ENCODE peak calls at places on chromosome 12, in ten cellular contexts. Y is K562; N is right atrium auricular region; W is iPS DF 6.9; D is stomach; X is esophagus muscularis mucosa; A is endodermal cell; H is cardiac muscle cell; S is pancreas; J is CD8-positive, alpha-beta T cell. U is an unnamed sample.

GRCh38 chr12:13463189-13463588 is 266.7 kb downstream of the EMP1 start:
- DNase-seq in D (no peak), S (no peak), A (no peak), N (no peak), W (no peak), Y (no peak), X (no peak), H (no peak), J (no peak), U (no peak)

GRCh38 chr12:38516418-38516817 is 199.8 kb downstream of the ALG10B start:
- DNase-seq in H (no peak), J (no peak), D (no peak), X (no peak), A (no peak), N (no peak), W (no peak), Y (no peak), S (no peak), U (no peak)

GRCh38 chr12:55704824-55705780 is 2.6 kb downstream of the ITGA7 start:
- DNase-seq in H (no peak), X (no peak), D (no peak), W (no peak), J (no peak), A (no peak), S (no peak), N (no peak), Y (no peak), U (no peak)

GRCh38 chr12:111826316-111826715 is 15.7 kb upstream of the MAPKAPK5 start:
- DNase-seq in A (no peak), X (no peak), N (no peak), J (no peak), Y (no peak), H (no peak), D (no peak), W (no peak), S (no peak), U (no peak)

GRCh38 chr12:66321433-66321832 is 19.1 kb downstream of the HELB start:
- DNase-seq in A (no peak), N (no peak), D (no peak), Y (no peak), S (no peak), W (no peak), J (no peak), H (no peak), X (no peak), U (no peak)

GRCh38 chr12:31804185-31804504 is 75.3 kb upstream of the AMN1 start:
- DNase-seq in S (no peak), X (no peak), D (no peak), J (no peak), N (no peak), Y (no peak), H (no peak), A (no peak), W (no peak), U (no peak)

GRCh38 chr12:99352269-99352668 is 295.3 kb upstream of the GARIN6 start:
- DNase-seq in X (no peak), S (no peak), D (no peak), A (no peak), Y (no peak), J (no peak), N (no peak), W (no peak), H (no peak), U (no peak)

GRCh38 chr12:75754141-75754540 is 242.7 kb upstream of the KRR1 start:
- DNase-seq in A (no peak), Y (no peak), N (no peak), S (no peak), J (no peak), D (no peak), X (no peak), H (no peak), W (no peak), U (no peak)

GRCh38 chr12:3164454-3165310 is 87.5 kb downstream of the TSPAN9 start:
- DNase-seq in X (no peak), S (no peak), J (no peak), D (no peak), N (no peak), Y (no peak), W (no peak), A (no peak), H (peak; percentile 52), U (no peak)

GRCh38 chr12:91922139-91922538 is 223.5 kb downstream of the BTG1 start:
- DNase-seq in A (no peak), N (no peak), H (no peak), Y (no peak), S (no peak), W (no peak), D (no peak), J (no peak), X (no peak), U (no peak)

GRCh38 chr12:3222306-3222705 is 145.1 kb downstream of the TSPAN9 start:
- DNase-seq in W (no peak), A (no peak), J (no peak), N (no peak), Y (no peak), S (no peak), D (no peak), H (no peak), X (no peak), U (no peak)

GRCh38 chr12:31989987-31990386 is 30.8 kb downstream of the RESF1 start:
- DNase-seq in S (no peak), N (no peak), X (no peak), H (no peak), W (no peak), D (no peak), J (no peak), Y (no peak), A (peak; percentile 24), U (no peak)

GRCh38 chr12:102957339-102958050 is at the start of gene ASCL1:
- DNase-seq in Y (no peak), W (no peak), N (no peak), S (no peak), D (no peak), A (peak; percentile 83), X (no peak), J (no peak), H (peak; percentile 32), U (no peak)
- H3K27me3 ChIP-seq in Y (peaks cover 21% of the 10 kb centered on the region), W (peaks cover 84% of the 10 kb centered on the region), N (peaks cover 4% of the 10 kb centered on the region), S (peaks cover 30% of the 10 kb centered on the region), D (peaks cover 99% of the 10 kb centered on the region), A (peaks cover 100% of the 10 kb centered on the region), X (no peaks in the 10 kb centered on the region), J (peaks cover 12% of the 10 kb centered on the region), H (peaks cover 100% of the 10 kb centered on the region), U (peaks cover 98% of the 10 kb centered on the region)

GRCh38 chr12:71694099-71694820 is 8.4 kb downstream of the TMEM19 start:
- DNase-seq in Y (no peak), D (no peak), N (no peak), H (peak; percentile 58), A (no peak), W (no peak), X (no peak), J (no peak), S (no peak), U (no peak)
- H3K27ac ChIP-seq in Y (no peak overlapping the region), D (no peak overlapping the region), N (peak overlapping the region; percentile 70), H (peak overlapping the region; percentile 94), A (no peak overlapping the region), W (no peak overlapping the region), X (no peak overlapping the region), J (no peak overlapping the region), S (no peak overlapping the region), U (peak overlapping the region; percentile 70)

GRCh38 chr12:52401526-52401925 is 4.6 kb downstream of the KRT82 start:
- DNase-seq in J (no peak), N (no peak), X (no peak), D (no peak), A (no peak), Y (no peak), S (no peak), W (no peak), H (no peak), U (no peak)
- H3K27me3 ChIP-seq in J (no peaks in the 10 kb centered on the region), N (no peaks in the 10 kb centered on the region), X (no peaks in the 10 kb centered on the region), D (peaks cover 12% of the 10 kb centered on the region), A (no peaks in the 10 kb centered on the region), Y (peaks cover 67% of the 10 kb centered on the region), S (no peaks in the 10 kb centered on the region), W (no peaks in the 10 kb centered on the region), H (peaks cover 20% of the 10 kb centered on the region), U (peaks cover 33% of the 10 kb centered on the region)

GRCh38 chr12:12334710-12335040 is 15.4 kb downstream of the MANSC1 start:
- DNase-seq in Y (no peak), S (no peak), J (no peak), D (peak; percentile 10), H (no peak), A (no peak), W (no peak), X (no peak), N (no peak), U (no peak)

GRCh38 chr12:12336511-12336910 is 13.5 kb downstream of the MANSC1 start:
- DNase-seq in D (no peak), X (no peak), N (no peak), W (no peak), J (no peak), H (no peak), S (no peak), Y (no peak), A (no peak), U (no peak)

GRCh38 chr12:12333980-12334709 is 15.9 kb downstream of the MANSC1 start:
- DNase-seq in W (no peak), S (peak; percentile 50), H (peak; percentile 63), A (peak; percentile 89), D (peak; percentile 65), N (no peak), Y (peak; percentile 64), J (peak; percentile 78), X (no peak), U (peak; percentile 32)

GRCh38 chr12:12336049-12336411 is 14.0 kb downstream of the MANSC1 start:
- DNase-seq in D (peak; percentile 42), H (no peak), W (no peak), N (no peak), J (no peak), X (no peak), S (peak; percentile 32), A (no peak), Y (no peak), U (no peak)

GRCh38 chr12:12338528-12339168 is 11.4 kb downstream of the MANSC1 start:
- DNase-seq in D (no peak), A (no peak), W (no peak), H (no peak), Y (no peak), J (no peak), N (no peak), S (peak; percentile 4), X (no peak), U (no peak)
- H3K27ac ChIP-seq in D (peak overlapping the region; percentile 19), A (no peak overlapping the region), W (no peak overlapping the region), H (no peak overlapping the region), Y (no peak overlapping the region), J (no peak overlapping the region), N (peak overlapping the region; percentile 62), S (peak overlapping the region; percentile 41), X (peak overlapping the region; percentile 34), U (peak overlapping the region; percentile 81)

GRCh38 chr12:54591001-54591591 is 2.6 kb upstream of the PPP1R1A start:
- DNase-seq in Y (no peak), S (no peak), A (no peak), W (no peak), X (no peak), D (no peak), J (no peak), H (peak; percentile 84), N (no peak), U (no peak)
- H3K27me3 ChIP-seq in Y (peaks cover 80% of the 10 kb centered on the region), S (no peaks in the 10 kb centered on the region), A (peaks cover 70% of the 10 kb centered on the region), W (peaks cover 17% of the 10 kb centered on the region), X (no peaks in the 10 kb centered on the region), D (peaks cover 36% of the 10 kb centered on the region), J (peaks cover 22% of the 10 kb centered on the region), H (no peaks in the 10 kb centered on the region), N (no peaks in the 10 kb centered on the region), U (peaks cover 70% of the 10 kb centered on the region)